ENCODE peak calls at places on chromosome 10, in ten cellular contexts. One of them, this sample, is unnamed.

GRCh38 chr10:113666682-113667252 is 2.9 kb upstream of the NRAP start:
- DNase-seq in RWPE1: no peak
- DNase-seq in Right ventricle myocardium superior: no peak
- DNase-seq in hepatocyte: no peak
- DNase-seq in posterior vena cava: no peak
- DNase-seq in naive thymus-derived CD8-positive, alpha-beta T cell: no peak
- DNase-seq in SK-N-MC: no peak
- DNase-seq in left ventricle myocardium inferior: no peak
- DNase-seq in DMS 273 treated with DMSO at 0.1 percent for 48 hours: no peak
- DNase-seq in stimulated activated CD4-positive, alpha-beta T cell treated with anti-CD3 and anti-CD28 coated beads, Interleukin-15, amount 100 ng/mL, for 1 hour: no peak
- DNase-seq in this sample: no peak

GRCh38 chr10:122171270-122171669 is 99.8 kb upstream of the BTBD16 start:
- DNase-seq in RWPE1: no peak
- DNase-seq in Right ventricle myocardium superior: no peak
- DNase-seq in hepatocyte: no peak
- DNase-seq in posterior vena cava: no peak
- DNase-seq in naive thymus-derived CD8-positive, alpha-beta T cell: no peak
- DNase-seq in SK-N-MC: no peak
- DNase-seq in left ventricle myocardium inferior: no peak
- DNase-seq in DMS 273 treated with DMSO at 0.1 percent for 48 hours: no peak
- DNase-seq in stimulated activated CD4-positive, alpha-beta T cell treated with anti-CD3 and anti-CD28 coated beads, Interleukin-15, amount 100 ng/mL, for 1 hour: no peak
- DNase-seq in this sample: no peak

GRCh38 chr10:101441539-101442455 is 87.8 kb downstream of the BTRC start:
- DNase-seq in RWPE1: peak
- DNase-seq in Right ventricle myocardium superior: no peak
- DNase-seq in hepatocyte: peak
- DNase-seq in posterior vena cava: no peak
- DNase-seq in naive thymus-derived CD8-positive, alpha-beta T cell: peak
- DNase-seq in SK-N-MC: peak
- DNase-seq in left ventricle myocardium inferior: no peak
- DNase-seq in DMS 273 treated with DMSO at 0.1 percent for 48 hours: peak
- DNase-seq in stimulated activated CD4-positive, alpha-beta T cell treated with anti-CD3 and anti-CD28 coated beads, Interleukin-15, amount 100 ng/mL, for 1 hour: no peak
- DNase-seq in this sample: peak

GRCh38 chr10:100006241-100006886 is 3.4 kb downstream of the DNMBP start:
- DNase-seq in RWPE1: peak
- DNase-seq in Right ventricle myocardium superior: no peak
- DNase-seq in hepatocyte: peak
- DNase-seq in posterior vena cava: no peak
- DNase-seq in naive thymus-derived CD8-positive, alpha-beta T cell: no peak
- DNase-seq in SK-N-MC: no peak
- DNase-seq in left ventricle myocardium inferior: no peak
- DNase-seq in DMS 273 treated with DMSO at 0.1 percent for 48 hours: no peak
- DNase-seq in stimulated activated CD4-positive, alpha-beta T cell treated with anti-CD3 and anti-CD28 coated beads, Interleukin-15, amount 100 ng/mL, for 1 hour: no peak
- DNase-seq in this sample: no peak

GRCh38 chr10:98848361-98848760 is 387.3 kb downstream of the HPSE2 start:
- DNase-seq in RWPE1: no peak
- DNase-seq in Right ventricle myocardium superior: no peak
- DNase-seq in hepatocyte: no peak
- DNase-seq in posterior vena cava: no peak
- DNase-seq in naive thymus-derived CD8-positive, alpha-beta T cell: no peak
- DNase-seq in SK-N-MC: no peak
- DNase-seq in left ventricle myocardium inferior: no peak
- DNase-seq in DMS 273 treated with DMSO at 0.1 percent for 48 hours: no peak
- DNase-seq in stimulated activated CD4-positive, alpha-beta T cell treated with anti-CD3 and anti-CD28 coated beads, Interleukin-15, amount 100 ng/mL, for 1 hour: no peak
- DNase-seq in this sample: no peak

GRCh38 chr10:21172774-21173432 is 275.8 kb upstream of the NEBL start:
- DNase-seq in RWPE1: no peak
- DNase-seq in Right ventricle myocardium superior: no peak
- DNase-seq in hepatocyte: peak
- DNase-seq in posterior vena cava: peak
- DNase-seq in naive thymus-derived CD8-positive, alpha-beta T cell: no peak
- DNase-seq in SK-N-MC: no peak
- DNase-seq in left ventricle myocardium inferior: no peak
- DNase-seq in DMS 273 treated with DMSO at 0.1 percent for 48 hours: no peak
- DNase-seq in stimulated activated CD4-positive, alpha-beta T cell treated with anti-CD3 and anti-CD28 coated beads, Interleukin-15, amount 100 ng/mL, for 1 hour: no peak
- DNase-seq in this sample: peak

GRCh38 chr10:124604214-124605000 is 139.8 kb downstream of the FAM53B start:
- DNase-seq in RWPE1: no peak
- DNase-seq in Right ventricle myocardium superior: peak
- DNase-seq in hepatocyte: no peak
- DNase-seq in posterior vena cava: no peak
- DNase-seq in naive thymus-derived CD8-positive, alpha-beta T cell: no peak
- DNase-seq in SK-N-MC: no peak
- DNase-seq in left ventricle myocardium inferior: peak
- DNase-seq in DMS 273 treated with DMSO at 0.1 percent for 48 hours: no peak
- DNase-seq in stimulated activated CD4-positive, alpha-beta T cell treated with anti-CD3 and anti-CD28 coated beads, Interleukin-15, amount 100 ng/mL, for 1 hour: no peak
- DNase-seq in this sample: peak

GRCh38 chr10:78253072-78253853 is 219.6 kb downstream of the RPS24 start:
- DNase-seq in RWPE1: no peak
- DNase-seq in Right ventricle myocardium superior: no peak
- DNase-seq in hepatocyte: no peak
- DNase-seq in posterior vena cava: no peak
- DNase-seq in naive thymus-derived CD8-positive, alpha-beta T cell: no peak
- DNase-seq in SK-N-MC: no peak
- DNase-seq in left ventricle myocardium inferior: no peak
- DNase-seq in DMS 273 treated with DMSO at 0.1 percent for 48 hours: no peak
- DNase-seq in stimulated activated CD4-positive, alpha-beta T cell treated with anti-CD3 and anti-CD28 coated beads, Interleukin-15, amount 100 ng/mL, for 1 hour: no peak
- DNase-seq in this sample: no peak

GRCh38 chr10:103549349-103549685 is 55.8 kb downstream of the NEURL1 start:
- DNase-seq in RWPE1: no peak
- DNase-seq in Right ventricle myocardium superior: no peak
- DNase-seq in hepatocyte: no peak
- DNase-seq in posterior vena cava: no peak
- DNase-seq in naive thymus-derived CD8-positive, alpha-beta T cell: no peak
- DNase-seq in SK-N-MC: no peak
- DNase-seq in left ventricle myocardium inferior: no peak
- DNase-seq in DMS 273 treated with DMSO at 0.1 percent for 48 hours: no peak
- DNase-seq in stimulated activated CD4-positive, alpha-beta T cell treated with anti-CD3 and anti-CD28 coated beads, Interleukin-15, amount 100 ng/mL, for 1 hour: no peak
- DNase-seq in this sample: no peak

GRCh38 chr10:92142949-92143348 is 147.9 kb downstream of the CPEB3 start:
- DNase-seq in RWPE1: no peak
- DNase-seq in Right ventricle myocardium superior: no peak
- DNase-seq in hepatocyte: no peak
- DNase-seq in posterior vena cava: no peak
- DNase-seq in naive thymus-derived CD8-positive, alpha-beta T cell: no peak
- DNase-seq in SK-N-MC: no peak
- DNase-seq in left ventricle myocardium inferior: no peak
- DNase-seq in DMS 273 treated with DMSO at 0.1 percent for 48 hours: no peak
- DNase-seq in stimulated activated CD4-positive, alpha-beta T cell treated with anti-CD3 and anti-CD28 coated beads, Interleukin-15, amount 100 ng/mL, for 1 hour: no peak
- DNase-seq in this sample: no peak

GRCh38 chr10:79487296-79488194 is 24.8 kb upstream of the EIF5AL1 start:
- DNase-seq in RWPE1: peak
- DNase-seq in Right ventricle myocardium superior: peak
- DNase-seq in hepatocyte: peak
- DNase-seq in posterior vena cava: peak
- DNase-seq in naive thymus-derived CD8-positive, alpha-beta T cell: peak
- DNase-seq in SK-N-MC: no peak
- DNase-seq in left ventricle myocardium inferior: peak
- DNase-seq in DMS 273 treated with DMSO at 0.1 percent for 48 hours: peak
- DNase-seq in stimulated activated CD4-positive, alpha-beta T cell treated with anti-CD3 and anti-CD28 coated beads, Interleukin-15, amount 100 ng/mL, for 1 hour: no peak
- DNase-seq in this sample: peak

GRCh38 chr10:72733989-72734388 is 42.0 kb downstream of the MCU start:
- DNase-seq in RWPE1: no peak
- DNase-seq in Right ventricle myocardium superior: no peak
- DNase-seq in hepatocyte: no peak
- DNase-seq in posterior vena cava: no peak
- DNase-seq in naive thymus-derived CD8-positive, alpha-beta T cell: no peak
- DNase-seq in SK-N-MC: no peak
- DNase-seq in left ventricle myocardium inferior: no peak
- DNase-seq in DMS 273 treated with DMSO at 0.1 percent for 48 hours: no peak
- DNase-seq in stimulated activated CD4-positive, alpha-beta T cell treated with anti-CD3 and anti-CD28 coated beads, Interleukin-15, amount 100 ng/mL, for 1 hour: no peak
- DNase-seq in this sample: no peak

GRCh38 chr10:75235375-75236177 is at the start of gene COMTD1:
- DNase-seq in RWPE1: peak
- DNase-seq in Right ventricle myocardium superior: peak
- DNase-seq in hepatocyte: peak
- DNase-seq in posterior vena cava: peak
- DNase-seq in naive thymus-derived CD8-positive, alpha-beta T cell: peak
- DNase-seq in SK-N-MC: no peak
- DNase-seq in left ventricle myocardium inferior: peak
- DNase-seq in DMS 273 treated with DMSO at 0.1 percent for 48 hours: peak
- DNase-seq in stimulated activated CD4-positive, alpha-beta T cell treated with anti-CD3 and anti-CD28 coated beads, Interleukin-15, amount 100 ng/mL, for 1 hour: peak
- DNase-seq in this sample: peak

GRCh38 chr10:52870562-52870961 is 98.0 kb upstream of the MBL2 start:
- DNase-seq in RWPE1: no peak
- DNase-seq in Right ventricle myocardium superior: no peak
- DNase-seq in hepatocyte: no peak
- DNase-seq in posterior vena cava: no peak
- DNase-seq in naive thymus-derived CD8-positive, alpha-beta T cell: no peak
- DNase-seq in SK-N-MC: no peak
- DNase-seq in left ventricle myocardium inferior: no peak
- DNase-seq in DMS 273 treated with DMSO at 0.1 percent for 48 hours: no peak
- DNase-seq in stimulated activated CD4-positive, alpha-beta T cell treated with anti-CD3 and anti-CD28 coated beads, Interleukin-15, amount 100 ng/mL, for 1 hour: no peak
- DNase-seq in this sample: no peak

GRCh38 chr10:14698487-14699170 is 76.1 kb downstream of the FAM107B start:
- DNase-seq in RWPE1: peak
- DNase-seq in Right ventricle myocardium superior: no peak
- DNase-seq in hepatocyte: peak
- DNase-seq in posterior vena cava: no peak
- DNase-seq in naive thymus-derived CD8-positive, alpha-beta T cell: no peak
- DNase-seq in SK-N-MC: no peak
- DNase-seq in left ventricle myocardium inferior: no peak
- DNase-seq in DMS 273 treated with DMSO at 0.1 percent for 48 hours: no peak
- DNase-seq in stimulated activated CD4-positive, alpha-beta T cell treated with anti-CD3 and anti-CD28 coated beads, Interleukin-15, amount 100 ng/mL, for 1 hour: no peak
- DNase-seq in this sample: no peak

GRCh38 chr10:97291357-97292096 is 910 bp downstream of the ARHGAP19 start:
- DNase-seq in RWPE1: no peak
- DNase-seq in Right ventricle myocardium superior: no peak
- DNase-seq in hepatocyte: no peak
- DNase-seq in posterior vena cava: no peak
- DNase-seq in naive thymus-derived CD8-positive, alpha-beta T cell: no peak
- DNase-seq in SK-N-MC: no peak
- DNase-seq in left ventricle myocardium inferior: no peak
- DNase-seq in DMS 273 treated with DMSO at 0.1 percent for 48 hours: no peak
- DNase-seq in stimulated activated CD4-positive, alpha-beta T cell treated with anti-CD3 and anti-CD28 coated beads, Interleukin-15, amount 100 ng/mL, for 1 hour: no peak
- DNase-seq in this sample: no peak

GRCh38 chr10:102801496-102801895 is 35.7 kb downstream of the CYP17A1 start:
- DNase-seq in RWPE1: no peak
- DNase-seq in Right ventricle myocardium superior: no peak
- DNase-seq in hepatocyte: no peak
- DNase-seq in posterior vena cava: no peak
- DNase-seq in naive thymus-derived CD8-positive, alpha-beta T cell: no peak
- DNase-seq in SK-N-MC: no peak
- DNase-seq in left ventricle myocardium inferior: no peak
- DNase-seq in DMS 273 treated with DMSO at 0.1 percent for 48 hours: no peak
- DNase-seq in stimulated activated CD4-positive, alpha-beta T cell treated with anti-CD3 and anti-CD28 coated beads, Interleukin-15, amount 100 ng/mL, for 1 hour: no peak
- DNase-seq in this sample: no peak

GRCh38 chr10:69801094-69801433 is 642 bp upstream of the COL13A1 start:
- DNase-seq in RWPE1: peak
- DNase-seq in Right ventricle myocardium superior: peak
- DNase-seq in hepatocyte: peak
- DNase-seq in posterior vena cava: no peak
- DNase-seq in naive thymus-derived CD8-positive, alpha-beta T cell: no peak
- DNase-seq in SK-N-MC: no peak
- DNase-seq in left ventricle myocardium inferior: peak
- DNase-seq in DMS 273 treated with DMSO at 0.1 percent for 48 hours: peak
- DNase-seq in stimulated activated CD4-positive, alpha-beta T cell treated with anti-CD3 and anti-CD28 coated beads, Interleukin-15, amount 100 ng/mL, for 1 hour: no peak
- DNase-seq in this sample: no peak

GRCh38 chr10:77159538-77160110 is 478.0 kb downstream of the KCNMA1 start:
- DNase-seq in RWPE1: no peak
- DNase-seq in Right ventricle myocardium superior: no peak
- DNase-seq in hepatocyte: no peak
- DNase-seq in posterior vena cava: no peak
- DNase-seq in naive thymus-derived CD8-positive, alpha-beta T cell: no peak
- DNase-seq in SK-N-MC: no peak
- DNase-seq in left ventricle myocardium inferior: no peak
- DNase-seq in DMS 273 treated with DMSO at 0.1 percent for 48 hours: no peak
- DNase-seq in stimulated activated CD4-positive, alpha-beta T cell treated with anti-CD3 and anti-CD28 coated beads, Interleukin-15, amount 100 ng/mL, for 1 hour: no peak
- DNase-seq in this sample: no peak

GRCh38 chr10:33214174-33214573 is 120.3 kb downstream of the NRP1 start:
- DNase-seq in RWPE1: no peak
- DNase-seq in Right ventricle myocardium superior: no peak
- DNase-seq in hepatocyte: no peak
- DNase-seq in posterior vena cava: no peak
- DNase-seq in naive thymus-derived CD8-positive, alpha-beta T cell: no peak
- DNase-seq in SK-N-MC: no peak
- DNase-seq in left ventricle myocardium inferior: no peak
- DNase-seq in DMS 273 treated with DMSO at 0.1 percent for 48 hours: no peak
- DNase-seq in stimulated activated CD4-positive, alpha-beta T cell treated with anti-CD3 and anti-CD28 coated beads, Interleukin-15, amount 100 ng/mL, for 1 hour: no peak
- DNase-seq in this sample: no peak

GRCh38 chr10:31808258-31809218 is 120.1 kb downstream of the ARHGAP12 start:
- DNase-seq in RWPE1: no peak
- DNase-seq in Right ventricle myocardium superior: no peak
- DNase-seq in hepatocyte: peak
- DNase-seq in posterior vena cava: no peak
- DNase-seq in naive thymus-derived CD8-positive, alpha-beta T cell: peak
- DNase-seq in SK-N-MC: no peak
- DNase-seq in left ventricle myocardium inferior: no peak
- DNase-seq in DMS 273 treated with DMSO at 0.1 percent for 48 hours: no peak
- DNase-seq in stimulated activated CD4-positive, alpha-beta T cell treated with anti-CD3 and anti-CD28 coated beads, Interleukin-15, amount 100 ng/mL, for 1 hour: no peak
- DNase-seq in this sample: no peak

GRCh38 chr10:75236178-75236825 is 545 bp upstream of the COMTD1 start:
- DNase-seq in RWPE1: no peak
- DNase-seq in Right ventricle myocardium superior: no peak
- DNase-seq in hepatocyte: no peak
- DNase-seq in posterior vena cava: no peak
- DNase-seq in naive thymus-derived CD8-positive, alpha-beta T cell: no peak
- DNase-seq in SK-N-MC: no peak
- DNase-seq in left ventricle myocardium inferior: no peak
- DNase-seq in DMS 273 treated with DMSO at 0.1 percent for 48 hours: no peak
- DNase-seq in stimulated activated CD4-positive, alpha-beta T cell treated with anti-CD3 and anti-CD28 coated beads, Interleukin-15, amount 100 ng/mL, for 1 hour: no peak
- DNase-seq in this sample: no peak

GRCh38 chr10:60524541-60524940 is 134.9 kb upstream of the ANK3 start:
- DNase-seq in RWPE1: no peak
- DNase-seq in Right ventricle myocardium superior: no peak
- DNase-seq in hepatocyte: no peak
- DNase-seq in posterior vena cava: no peak
- DNase-seq in naive thymus-derived CD8-positive, alpha-beta T cell: no peak
- DNase-seq in SK-N-MC: no peak
- DNase-seq in left ventricle myocardium inferior: no peak
- DNase-seq in DMS 273 treated with DMSO at 0.1 percent for 48 hours: no peak
- DNase-seq in stimulated activated CD4-positive, alpha-beta T cell treated with anti-CD3 and anti-CD28 coated beads, Interleukin-15, amount 100 ng/mL, for 1 hour: no peak
- DNase-seq in this sample: no peak

GRCh38 chr10:132078746-132079345 is 13.1 kb downstream of the JAKMIP3 start:
- DNase-seq in RWPE1: no peak
- DNase-seq in Right ventricle myocardium superior: no peak
- DNase-seq in hepatocyte: peak
- DNase-seq in posterior vena cava: peak
- DNase-seq in naive thymus-derived CD8-positive, alpha-beta T cell: no peak
- DNase-seq in SK-N-MC: no peak
- DNase-seq in left ventricle myocardium inferior: no peak
- DNase-seq in DMS 273 treated with DMSO at 0.1 percent for 48 hours: no peak
- DNase-seq in stimulated activated CD4-positive, alpha-beta T cell treated with anti-CD3 and anti-CD28 coated beads, Interleukin-15, amount 100 ng/mL, for 1 hour: no peak
- DNase-seq in this sample: peak